ENCODE peak calls at places on chromosomes 5 and 9, in nine cellular contexts. U, S, D, G, W, J, B, T and Y are unnamed samples.

GRCh38 chr5:61991861-61992260 is 314.1 kb upstream of the KIF2A start:
- DNase-seq in U (no peak), T (no peak), B (no peak), G (no peak), W (no peak), D (no peak), J (no peak), S (no peak), Y (no peak)

GRCh38 chr9:113416149-113416726 is 5.7 kb downstream of the C9orf43 start:
- DNase-seq in T (no peak), U (no peak), W (no peak), J (no peak), B (no peak), G (no peak), S (peak; percentile 54), D (no peak), Y (peak; percentile 61)

GRCh38 chr5:6766558-6767191 is 53.4 kb downstream of the TENT4A start:
- DNase-seq in B (peak; percentile 77), S (no peak), T (no peak), D (peak; percentile 44), W (peak; percentile 96), G (peak; percentile 68), U (no peak), J (peak; percentile 37), Y (no peak)

GRCh38 chr5:80198399-80198798 is 57.4 kb downstream of the SERINC5 start:
- DNase-seq in B (no peak), S (no peak), D (no peak), J (no peak), T (no peak), U (no peak), G (no peak), W (no peak), Y (no peak)

GRCh38 chr9:133558191-133559126 is 24.0 kb downstream of the ADAMTSL2 start:
- DNase-seq in B (peak; percentile 26), S (peak; percentile 50), G (no peak), T (peak; percentile 39), U (peak; percentile 76), J (peak; percentile 67), D (peak; percentile 85), W (peak; percentile 44), Y (peak; percentile 91)

GRCh38 chr5:112977440-112977861 is 853 bp downstream of the DCP2 start:
- DNase-seq in G (no peak), D (no peak), S (peak; percentile 18), W (no peak), B (peak; percentile 48), J (peak; percentile 14), T (no peak), U (no peak), Y (no peak)

GRCh38 chr5:116395178-116395577 is 179.4 kb downstream of the SEMA6A start:
- DNase-seq in B (no peak), J (no peak), D (no peak), S (no peak), G (no peak), T (no peak), W (no peak), U (peak; percentile 66), Y (no peak)

GRCh38 chr9:113988951-113989780 is 88.9 kb downstream of the AMBP start:
- DNase-seq in T (no peak), W (no peak), U (no peak), B (no peak), S (no peak), D (no peak), J (no peak), G (no peak), Y (no peak)

GRCh38 chr9:3268260-3268659 is 257.5 kb downstream of the RFX3 start:
- DNase-seq in U (no peak), J (no peak), G (no peak), T (no peak), B (no peak), W (no peak), D (no peak), S (no peak), Y (no peak)

GRCh38 chr9:38359689-38360385 is 32.7 kb upstream of the ALDH1B1 start:
- DNase-seq in T (no peak), W (no peak), G (no peak), B (no peak), U (no peak), D (no peak), S (no peak), J (no peak), Y (no peak)

GRCh38 chr5:81424728-81425127 is 30.8 kb upstream of the ACOT12 start:
- DNase-seq in W (no peak), T (no peak), S (no peak), G (no peak), J (no peak), U (no peak), B (no peak), D (peak; percentile 77), Y (no peak)

GRCh38 chr9:28770226-28770625 is 1196.9 kb upstream of the C9orf72 start:
- DNase-seq in B (no peak), U (no peak), W (no peak), G (no peak), J (no peak), T (no peak), S (peak; percentile 60), D (no peak), Y (no peak)

GRCh38 chr9:29126783-29127182 is 1553.5 kb upstream of the C9orf72 start:
- DNase-seq in W (no peak), T (no peak), G (no peak), U (no peak), B (no peak), D (no peak), J (no peak), S (no peak), Y (no peak)

GRCh38 chr5:85488295-85488694 is 1103.6 kb upstream of the EDIL3 start:
- DNase-seq in T (no peak), B (no peak), U (no peak), W (no peak), G (no peak), D (no peak), S (no peak), J (no peak), Y (no peak)

DNA sequence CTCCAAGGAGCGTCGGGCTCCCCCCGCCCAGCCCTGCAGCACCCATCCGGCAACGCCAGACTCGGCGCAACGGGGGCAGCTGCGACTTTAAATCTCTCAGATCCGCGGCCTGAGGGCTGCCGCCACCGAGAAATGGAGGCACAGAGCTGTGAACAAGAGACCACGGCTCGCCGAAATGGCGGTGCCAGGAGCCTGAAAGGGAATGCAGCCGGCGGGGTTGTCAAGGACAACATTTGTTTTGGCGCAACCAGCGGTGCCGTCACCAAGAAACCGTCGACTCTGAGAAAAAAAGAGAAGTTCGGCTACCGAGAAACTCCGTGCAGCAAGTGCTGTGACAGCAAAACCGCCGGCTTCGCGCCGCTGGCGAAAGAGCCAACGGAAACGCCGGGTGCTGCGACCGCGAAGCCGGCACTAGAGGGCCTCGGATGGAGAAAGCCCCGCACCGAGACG is 2.1 kb upstream of the ANXA2R start:
- DNase-seq in T (peak; percentile 57), B (no peak), W (peak; percentile 35), U (peak; percentile 88), J (peak; percentile 77), S (peak; percentile 93), G (no peak), D (peak; percentile 69), Y (peak; percentile 66)
- TF ChIP-seq CTCF in T (peak; percentile 35), B (peak; percentile 35), W (peak; percentile 22), U (peak; percentile 43), J (peak; percentile 22), S (peak; percentile 34), G (peak; percentile 29), D (no peak), Y (peak; percentile 20)

GRCh38 chr9:93587651-93588347 is 11.4 kb downstream of the PHF2 start:
- DNase-seq in W (no peak), D (no peak), J (peak; percentile 7), U (peak; percentile 59), G (no peak), T (no peak), S (no peak), B (no peak), Y (no peak)
- TF ChIP-seq CTCF in W (no peak), D (peak; percentile 14), J (no peak), U (peak; percentile 66), G (no peak), T (peak; percentile 46), S (no peak), B (peak; percentile 30), Y (no peak)

GRCh38 chr9:2180171-2180570 is 165.0 kb downstream of the SMARCA2 start:
- DNase-seq in U (no peak), S (no peak), W (no peak), T (no peak), J (no peak), G (no peak), B (no peak), D (no peak), Y (no peak)

GRCh38 chr9:2178034-2178734 is 163.0 kb downstream of the SMARCA2 start:
- DNase-seq in T (no peak), G (no peak), U (no peak), J (no peak), S (no peak), B (no peak), D (no peak), W (no peak), Y (no peak)

GRCh38 chr9:2181794-2182193 is 166.6 kb downstream of the SMARCA2 start:
- DNase-seq in G (no peak), J (peak; percentile 13), D (peak; percentile 7), B (peak; percentile 36), U (peak; percentile 90), W (no peak), T (peak; percentile 26), S (no peak), Y (no peak)

GRCh38 chr9:2180704-2181103 is 165.6 kb downstream of the SMARCA2 start:
- DNase-seq in U (no peak), D (peak; percentile 27), T (no peak), G (no peak), S (no peak), B (no peak), W (no peak), J (no peak), Y (no peak)

DNA sequence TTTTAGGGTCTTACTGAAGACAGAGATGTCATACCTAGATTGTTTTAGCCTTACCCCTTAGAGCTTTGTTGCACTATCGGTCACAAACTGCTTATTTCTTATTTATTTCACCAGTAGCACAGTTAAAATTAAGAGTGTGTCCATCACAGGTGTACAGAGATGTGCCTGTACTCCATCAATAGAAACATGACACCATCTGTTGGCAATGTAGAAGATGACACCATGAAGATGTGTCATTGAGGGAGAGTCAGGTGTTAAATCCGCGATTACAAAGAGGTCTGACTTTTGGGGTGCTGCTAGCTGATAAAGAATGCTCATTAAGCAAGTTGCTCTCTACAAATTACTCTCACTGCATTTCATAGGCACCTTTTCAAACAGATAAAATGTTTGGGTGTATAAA is 164.4 kb downstream of the SMARCA2 start:
- DNase-seq in G (no peak), W (no peak), U (no peak), J (no peak), S (peak; percentile 19), T (no peak), D (no peak), B (no peak), Y (no peak)
- TF ChIP-seq CTCF in G (no peak), W (no peak), U (peak; percentile 24), J (no peak), S (peak; percentile 17), T (no peak), D (no peak), B (no peak), Y (no peak)

DNA sequence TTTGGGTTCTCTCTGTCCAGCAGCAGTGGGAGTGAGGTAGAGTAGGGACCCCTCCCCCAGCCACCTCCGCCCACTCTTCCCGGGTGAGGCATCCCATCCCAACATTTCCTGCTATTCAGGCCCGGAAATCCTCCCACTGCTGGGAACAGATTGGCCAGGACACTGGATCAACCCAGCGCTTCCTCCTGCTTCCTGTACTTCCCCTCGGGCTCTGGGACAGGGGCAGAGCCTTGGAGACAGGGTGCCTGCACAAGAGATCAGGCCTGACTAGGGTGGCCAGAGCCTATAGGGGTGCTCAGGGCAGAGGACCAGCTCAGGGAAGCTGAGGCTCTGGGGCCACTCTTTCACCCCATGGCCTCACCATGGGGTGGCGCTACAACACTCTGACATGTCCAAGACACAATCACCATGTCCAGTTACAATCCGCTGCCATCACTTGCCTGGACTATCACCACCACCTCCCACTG is 14.5 kb downstream of the SH2D3C start:
- DNase-seq in J (no peak), U (peak; percentile 86), G (no peak), T (no peak), B (peak; percentile 85), W (no peak), D (no peak), S (no peak), Y (no peak)
- TF ChIP-seq CTCF in J (peak; percentile 12), U (peak; percentile 69), G (no peak), T (peak; percentile 25), B (peak; percentile 74), W (no peak), D (peak; percentile 24), S (peak; percentile 39), Y (peak; percentile 66)